ENCODE peak calls at places on chromosomes 13 and 19, in eight cellular contexts. G, J, M, O, V, Q, D and K are unnamed samples.

GRCh38 chr19:21765151-21765550 is 2.2 kb downstream of the ZNF100 start:
- DNase-seq in G (no peak), J (no peak), M (no peak), O (no peak), V (no peak), Q (no peak), D (no peak), K (no peak)

GRCh38 chr19:8611391-8611883 is 922 bp upstream of the ADAMTS10 start:
- DNase-seq in G (no peak), J (peak; percentile 69), M (no peak), O (no peak), V (peak; percentile 57), Q (no peak), D (no peak), K (no peak)

GRCh38 chr19:58311345-58311744 is 6.2 kb downstream of the ERVK3-1 start:
- DNase-seq in G (no peak), J (no peak), M (no peak), O (no peak), V (no peak), Q (no peak), D (no peak), K (no peak)

GRCh38 chr19:7348587-7349230 is at the start of gene ARHGEF18:
- DNase-seq in G (peak; percentile 99), J (peak; percentile 63), M (peak; percentile 26), O (no peak), V (no peak), Q (no peak), D (no peak), K (no peak)

GRCh38 chr13:45592758-45593157 is 22.8 kb downstream of the ERICH6B start:
- DNase-seq in G (no peak), J (no peak), M (no peak), O (no peak), V (no peak), Q (no peak), D (no peak), K (no peak)

GRCh38 chr13:77062097-77062496 is 35.1 kb upstream of the FBXL3 start:
- DNase-seq in G (no peak), J (no peak), M (no peak), O (no peak), V (no peak), Q (peak; percentile 0), D (no peak), K (no peak)

GRCh38 chr19:38039966-38040365 is 133.0 kb downstream of the SIPA1L3 start:
- DNase-seq in G (no peak), J (no peak), M (no peak), O (no peak), V (no peak), Q (peak; percentile 37), D (no peak), K (peak; percentile 46)

GRCh38 chr13:68976287-68976686 is 1131.3 kb upstream of the ATXN8OS start:
- DNase-seq in G (no peak), J (no peak), M (no peak), O (no peak), V (no peak), Q (no peak), D (no peak), K (no peak)

GRCh38 chr13:94143624-94144350 is 335.7 kb downstream of the DCT start:
- DNase-seq in G (no peak), J (no peak), M (no peak), O (no peak), V (peak; percentile 66), Q (no peak), D (no peak), K (no peak)

GRCh38 chr19:695350-695949 is at the start of gene PRSS57:
- DNase-seq in G (peak; percentile 79), J (no peak), M (no peak), O (no peak), V (no peak), Q (no peak), D (no peak), K (no peak)

GRCh38 chr13:26155568-26155967 is 66.5 kb downstream of the RNF6 start:
- DNase-seq in G (no peak), J (no peak), M (no peak), O (no peak), V (no peak), Q (no peak), D (no peak), K (no peak)

GRCh38 chr19:2507109-2507508 is 31.2 kb downstream of the GADD45B start:
- DNase-seq in G (peak; percentile 63), J (no peak), M (peak; percentile 30), O (peak; percentile 59), V (no peak), Q (no peak), D (peak; percentile 63), K (peak; percentile 78)

GRCh38 chr19:3124630-3125029 is 11.2 kb upstream of the GNA15 start:
- DNase-seq in G (no peak), J (no peak), M (no peak), O (no peak), V (no peak), Q (no peak), D (no peak), K (no peak)

GRCh38 chr13:98571955-98572662 is 4.8 kb downstream of the STK24 start:
- DNase-seq in G (no peak), J (no peak), M (no peak), O (peak; percentile 86), V (no peak), Q (no peak), D (peak; percentile 24), K (peak; percentile 94)

GRCh38 chr19:45175663-45176345 is 2.2 kb downstream of the TRAPPC6A start:
- DNase-seq in G (peak; percentile 17), J (no peak), M (no peak), O (no peak), V (no peak), Q (no peak), D (no peak), K (no peak)

GRCh38 chr19:45179063-45179847 is 671 bp downstream of the BLOC1S3 start:
- DNase-seq in G (no peak), J (peak; percentile 61), M (peak; percentile 28), O (no peak), V (peak; percentile 65), Q (no peak), D (no peak), K (peak; percentile 28)

GRCh38 chr13:95834134-95834765 is 157.3 kb downstream of the DNAJC3 start:
- DNase-seq in G (peak; percentile 44), J (peak; percentile 58), M (peak; percentile 47), O (peak; percentile 67), V (peak; percentile 89), Q (peak; percentile 23), D (no peak), K (peak; percentile 66)

GRCh38 chr19:34295103-34295502 is 40.7 kb downstream of the GARRE1 start:
- DNase-seq in G (no peak), J (no peak), M (no peak), O (no peak), V (no peak), Q (no peak), D (no peak), K (no peak)

GRCh38 chr19:52369463-52370340 is at the start of gene ZNF880:
- DNase-seq in G (peak; percentile 83), J (peak; percentile 97), M (peak; percentile 82), O (peak; percentile 92), V (peak; percentile 92), Q (peak; percentile 82), D (no peak), K (peak; percentile 91)

GRCh38 chr19:47094557-47095517 is 18.7 kb downstream of the ZC3H4 start:
- DNase-seq in G (peak; percentile 98), J (no peak), M (no peak), O (peak; percentile 68), V (peak; percentile 34), Q (no peak), D (no peak), K (no peak)

GRCh38 chr13:51818771-51819511 is 15.0 kb upstream of the DHRS12 start:
- DNase-seq in G (no peak), J (no peak), M (no peak), O (no peak), V (no peak), Q (no peak), D (no peak), K (peak; percentile 81)

GRCh38 chr13:20995245-20995829 is 66.0 kb downstream of the LATS2 start:
- DNase-seq in G (no peak), J (no peak), M (no peak), O (no peak), V (peak; percentile 17), Q (no peak), D (no peak), K (no peak)

GRCh38 chr19:52351512-52351911 is 15.5 kb downstream of the ZNF610 start:
- DNase-seq in G (no peak), J (no peak), M (no peak), O (no peak), V (peak; percentile 85), Q (no peak), D (no peak), K (no peak)

GRCh38 chr13:51902776-51903175 is 41.0 kb downstream of the CCDC70 start:
- DNase-seq in G (no peak), J (no peak), M (no peak), O (no peak), V (no peak), Q (no peak), D (no peak), K (no peak)

GRCh38 chr19:3576696-3577443 is 4.1 kb downstream of the HMG20B start:
- DNase-seq in G (no peak), J (peak; percentile 81), M (no peak), O (no peak), V (peak; percentile 95), Q (no peak), D (no peak), K (peak; percentile 75)

GRCh38 chr13:111492341-111492945 is 172.0 kb downstream of the TEX29 start:
- DNase-seq in G (no peak), J (no peak), M (no peak), O (no peak), V (no peak), Q (no peak), D (no peak), K (no peak)

GRCh38 chr19:16398530-16399241 is 73.1 kb downstream of the EPS15L1 start:
- DNase-seq in G (no peak), J (peak; percentile 29), M (no peak), O (no peak), V (no peak), Q (no peak), D (peak; percentile 17), K (no peak)

GRCh38 chr13:45299194-45299593 is 41.8 kb downstream of the TPT1 start:
- DNase-seq in G (no peak), J (no peak), M (no peak), O (no peak), V (no peak), Q (no peak), D (no peak), K (no peak)

GRCh38 chr19:40144947-40145748 is 46.1 kb upstream of the MAP3K10 start:
- DNase-seq in G (peak; percentile 35), J (no peak), M (no peak), O (no peak), V (no peak), Q (no peak), D (no peak), K (no peak)

GRCh38 chr19:29266603-29267002 is 53.7 kb upstream of the UQCRFS1 start:
- DNase-seq in G (no peak), J (no peak), M (no peak), O (no peak), V (peak; percentile 17), Q (no peak), D (no peak), K (no peak)

GRCh38 chr13:63048648-63049047 is 1633.0 kb upstream of the PCDH20 start:
- DNase-seq in G (no peak), J (no peak), M (no peak), O (no peak), V (no peak), Q (no peak), D (no peak), K (no peak)

GRCh38 chr19:14006766-14007562 is 844 bp upstream of the RFX1 start:
- DNase-seq in G (no peak), J (peak; percentile 93), M (no peak), O (no peak), V (peak; percentile 96), Q (peak; percentile 90), D (peak; percentile 94), K (no peak)

GRCh38 chr13:97600438-97601080 is 166.6 kb downstream of the RAP2A start:
- DNase-seq in G (no peak), J (no peak), M (no peak), O (no peak), V (no peak), Q (no peak), D (no peak), K (peak; percentile 62)